ENCODE peak calls at places on chromosome 16, in five cellular contexts. D is K562, Y is tibial nerve, Z is esophagus muscularis mucosa, N is stomach. L is an unnamed sample.

GRCh38 chr16:88628512-88628974 is 9.8 kb upstream of the IL17C start:
- DNase-seq in D (peak; percentile 87), Y (no peak), Z (no peak), N (no peak), L (no peak)

GRCh38 chr16:57386381-57386951 is 14.2 kb downstream of the CX3CL1 start:
- DNase-seq in D (no peak), Y (no peak), Z (no peak), N (no peak), L (no peak)

GRCh38 chr16:46862555-46863447 is 21.4 kb upstream of the GPT2 start:
- DNase-seq in D (no peak), Y (no peak), Z (no peak), N (no peak), L (no peak)

GRCh38 chr16:12906271-12906670 is 4.9 kb downstream of the SHISA9 start:
- DNase-seq in D (no peak), Y (no peak), Z (peak; percentile 75), N (no peak), L (no peak)

GRCh38 chr16:49859139-49859947 is 3.4 kb upstream of the ZNF423 start:
- DNase-seq in D (peak; percentile 39), Y (no peak), Z (no peak), N (no peak), L (peak; percentile 85)

GRCh38 chr16:16067127-16067526 is 117.7 kb downstream of the ABCC1 start:
- DNase-seq in D (no peak), Y (no peak), Z (no peak), N (no peak), L (no peak)

GRCh38 chr16:67339453-67339852 is 12.8 kb downstream of the LRRC36 start:
- DNase-seq in D (peak; percentile 31), Y (no peak), Z (peak; percentile 8), N (no peak), L (no peak)

GRCh38 chr16:80931985-80932720 is 74.5 kb downstream of the CMC2 start:
- DNase-seq in D (no peak), Y (peak; percentile 9), Z (peak; percentile 92), N (peak; percentile 59), L (peak; percentile 65)

GRCh38 chr16:66580605-66581209 is 1.4 kb downstream of the CMTM2 start:
- DNase-seq in D (no peak), Y (no peak), Z (peak; percentile 34), N (no peak), L (no peak)

GRCh38 chr16:6897910-6898475 is 434.7 kb upstream of the RBFOX1 start:
- DNase-seq in D (no peak), Y (no peak), Z (no peak), N (no peak), L (no peak)

GRCh38 chr16:48963901-48964615 is 317.6 kb downstream of the CBLN1 start:
- DNase-seq in D (no peak), Y (no peak), Z (no peak), N (no peak), L (no peak)

GRCh38 chr16:58056580-58056979 is 31.0 kb downstream of the MMP15 start:
- DNase-seq in D (no peak), Y (no peak), Z (no peak), N (no peak), L (no peak)

GRCh38 chr16:76683051-76683450 is 405.9 kb downstream of the CNTNAP4 start:
- DNase-seq in D (no peak), Y (no peak), Z (no peak), N (no peak), L (no peak)

GRCh38 chr16:48366165-48367093 is 18.8 kb downstream of the SIAH1 start:
- DNase-seq in D (peak; percentile 64), Y (peak; percentile 33), Z (no peak), N (peak; percentile 53), L (peak; percentile 56)

GRCh38 chr16:78775161-78775561 is 675.7 kb downstream of the WWOX start:
- DNase-seq in D (no peak), Y (no peak), Z (no peak), N (no peak), L (no peak)

GRCh38 chr16:85679870-85680269 is 8.9 kb downstream of the GINS2 start:
- DNase-seq in D (no peak), Y (no peak), Z (no peak), N (no peak), L (no peak)

GRCh38 chr16:77457046-77457445 is 22.2 kb upstream of the ADAMTS18 start:
- DNase-seq in D (no peak), Y (no peak), Z (no peak), N (no peak), L (no peak)

GRCh38 chr16:11090947-11091785 is 146.8 kb downstream of the CLEC16A start:
- DNase-seq in D (peak; percentile 53), Y (no peak), Z (no peak), N (no peak), L (no peak)

GRCh38 chr16:48608452-48608851 is 1.5 kb downstream of the N4BP1 start:
- DNase-seq in D (no peak), Y (no peak), Z (no peak), N (no peak), L (no peak)

GRCh38 chr16:49575352-49576172 is 202.0 kb downstream of the C16orf78 start:
- DNase-seq in D (no peak), Y (peak; percentile 40), Z (no peak), N (peak; percentile 35), L (no peak)

GRCh38 chr16:85728879-85729278 is 22.0 kb downstream of the C16orf74 start:
- DNase-seq in D (peak; percentile 20), Y (no peak), Z (no peak), N (no peak), L (no peak)

GRCh38 chr16:13014516-13014915 is 113.1 kb downstream of the SHISA9 start:
- DNase-seq in D (no peak), Y (no peak), Z (no peak), N (no peak), L (no peak)

GRCh38 chr16:85569615-85570212 is 43.4 kb upstream of the GSE1 start:
- DNase-seq in D (peak; percentile 96), Y (no peak), Z (no peak), N (peak; percentile 54), L (no peak)

GRCh38 chr16:11627822-11628457 is 40.3 kb upstream of the SNN start:
- DNase-seq in D (peak; percentile 58), Y (no peak), Z (no peak), N (peak; percentile 58), L (no peak)

GRCh38 chr16:9297437-9298113 is 206.1 kb downstream of the HAPSTR1 start:
- DNase-seq in D (peak; percentile 56), Y (no peak), Z (no peak), N (peak; percentile 28), L (peak; percentile 30)

GRCh38 chr16:19853973-19854876 is 30.4 kb downstream of the GPRC5B start:
- DNase-seq in D (no peak), Y (no peak), Z (no peak), N (no peak), L (no peak)

GRCh38 chr16:1330260-1330914 is 3.1 kb upstream of the BAIAP3 start:
- DNase-seq in D (peak; percentile 55), Y (no peak), Z (no peak), N (no peak), L (no peak)

GRCh38 chr16:87496101-87496801 is 3.4 kb upstream of the ZCCHC14 start:
- DNase-seq in D (no peak), Y (no peak), Z (no peak), N (no peak), L (no peak)

GRCh38 chr16:4931381-4931780 is 5.6 kb downstream of the PPL start:
- DNase-seq in D (no peak), Y (no peak), Z (no peak), N (no peak), L (no peak)

GRCh38 chr16:80803341-80804060 is 897 bp downstream of the CDYL2 start:
- DNase-seq in D (no peak), Y (no peak), Z (no peak), N (peak; percentile 45), L (no peak)

GRCh38 chr16:14007460-14007859 is 63.7 kb upstream of the MRTFB start:
- DNase-seq in D (no peak), Y (no peak), Z (no peak), N (no peak), L (no peak)

GRCh38 chr16:72125635-72126428 is 32.2 kb downstream of the DHX38 start:
- DNase-seq in D (peak; percentile 25), Y (no peak), Z (no peak), N (no peak), L (no peak)

GRCh38 chr16:79073560-79073959 is 527.0 kb downstream of the MAF start:
- DNase-seq in D (no peak), Y (no peak), Z (no peak), N (no peak), L (no peak)

GRCh38 chr16:86531193-86531550 is 20.8 kb downstream of the FOXF1 start:
- DNase-seq in D (no peak), Y (peak; percentile 31), Z (no peak), N (no peak), L (peak; percentile 87)

GRCh38 chr16:21684199-21684598 is 20.4 kb downstream of the OTOA start:
- DNase-seq in D (peak; percentile 49), Y (no peak), Z (no peak), N (no peak), L (no peak)

GRCh38 chr16:58086381-58087208 is 42.6 kb downstream of the CFAP20 start:
- DNase-seq in D (no peak), Y (no peak), Z (no peak), N (no peak), L (no peak)

GRCh38 chr16:27780468-27781194 is 230.7 kb downstream of the KATNIP start:
- DNase-seq in D (no peak), Y (no peak), Z (no peak), N (no peak), L (no peak)

GRCh38 chr16:23902223-23903000 is 66.6 kb downstream of the PRKCB start:
- DNase-seq in D (peak; percentile 71), Y (no peak), Z (no peak), N (no peak), L (no peak)
- H3K4me3 ChIP-seq in D (peak overlapping the region; percentile 24), Y (no peak overlapping the region), Z (no peak overlapping the region), N (no peak overlapping the region), L (no peak overlapping the region)

GRCh38 chr16:55559933-55560516 is 6.5 kb upstream of the CAPNS2 start:
- DNase-seq in D (no peak), Y (no peak), Z (no peak), N (no peak), L (no peak)
- TF ChIP-seq EP300 in D (no peak), Y (no peak), Z (no peak), N (no peak), L (no peak)

GRCh38 chr16:2687531-2688308 is 5.4 kb downstream of the KCTD5 start:
- DNase-seq in D (no peak), Y (no peak), Z (no peak), N (no peak), L (no peak)
- H3K4me3 ChIP-seq in D (no peak overlapping the region), Y (no peak overlapping the region), Z (no peak overlapping the region), N (no peak overlapping the region), L (no peak overlapping the region)

GRCh38 chr16:29862884-29863668 is at the start of gene CDIPT:
- DNase-seq in D (peak; percentile 98), Y (peak; percentile 87), Z (peak; percentile 97), N (peak; percentile 94), L (peak; percentile 90)
- TF ChIP-seq EP300 in D (no peak), Y (peak; percentile 91), Z (no peak), N (no peak), L (no peak)